ENCODE peak calls at places on chromosome 15, in five cellular contexts. B, Q, E, R and X are unnamed samples.

GRCh38 chr15:48424076-48424475 is 92.8 kb downstream of the DUT start:
- DNase-seq in Q (no peak), E (no peak), B (no peak), R (no peak), X (no peak)

GRCh38 chr15:80679805-80680175 is 15.3 kb upstream of the ABHD17C start:
- DNase-seq in B (no peak), R (no peak), E (no peak), Q (no peak), X (no peak)

GRCh38 chr15:74543583-74543982 is 2.6 kb downstream of the ARID3B start:
- DNase-seq in R (no peak), E (no peak), B (no peak), Q (peak; percentile 28), X (no peak)

GRCh38 chr15:32909431-32909830 is 191.6 kb downstream of the GREM1 start:
- DNase-seq in B (no peak), R (no peak), E (no peak), Q (no peak), X (peak; percentile 21)

GRCh38 chr15:94524565-94524964 is 293.2 kb downstream of the MCTP2 start:
- DNase-seq in E (no peak), Q (no peak), B (no peak), R (no peak), X (no peak)

GRCh38 chr15:58524247-58524646 is 92.5 kb downstream of the LIPC start:
- DNase-seq in R (no peak), B (no peak), E (peak; percentile 10), Q (no peak), X (peak; percentile 50)

GRCh38 chr15:57861805-57862586 is 155.5 kb downstream of the POLR2M start:
- DNase-seq in Q (peak; percentile 23), B (no peak), E (no peak), R (no peak), X (no peak)

GRCh38 chr15:68224546-68225250 is 4.8 kb downstream of the CLN6 start:
- DNase-seq in R (peak; percentile 29), B (peak; percentile 15), Q (no peak), E (no peak), X (peak; percentile 40)

GRCh38 chr15:56732135-56732880 is 1.0 kb downstream of the ZNF280D start:
- DNase-seq in Q (peak; percentile 29), R (no peak), B (peak; percentile 51), E (peak; percentile 11), X (no peak)

GRCh38 chr15:45611305-45611704 is 23.5 kb upstream of the SQOR start:
- DNase-seq in Q (peak; percentile 46), E (peak; percentile 12), B (peak; percentile 32), R (no peak), X (no peak)

GRCh38 chr15:72782274-72782992 is 1.1 kb downstream of the ADPGK start:
- DNase-seq in B (no peak), E (no peak), Q (peak; percentile 41), R (no peak), X (no peak)

GRCh38 chr15:92953569-92953968 is 53.4 kb downstream of the CHD2 start:
- DNase-seq in Q (no peak), R (no peak), E (no peak), B (no peak), X (no peak)

GRCh38 chr15:99442268-99442897 is 123.4 kb upstream of the MEF2A start:
- DNase-seq in B (peak; percentile 31), Q (no peak), R (no peak), E (no peak), X (no peak)

GRCh38 chr15:47186071-47186470 is 531.2 kb upstream of the SEMA6D start:
- DNase-seq in B (no peak), Q (no peak), E (no peak), R (no peak), X (no peak)

GRCh38 chr15:29749365-29750086 is 72.7 kb downstream of the TJP1 start:
- DNase-seq in B (no peak), R (no peak), Q (no peak), E (no peak), X (no peak)

GRCh38 chr15:33146051-33146450 is 48.5 kb downstream of the FMN1 start:
- DNase-seq in Q (no peak), E (no peak), B (no peak), R (no peak), X (no peak)

GRCh38 chr15:81108427-81108826 is 25.6 kb upstream of the CFAP161 start:
- DNase-seq in B (peak; percentile 29), E (no peak), Q (peak; percentile 65), R (no peak), X (no peak)

GRCh38 chr15:33188654-33189257 is 5.8 kb downstream of the FMN1 start:
- DNase-seq in E (no peak), B (no peak), R (no peak), Q (no peak), X (no peak)

GRCh38 chr15:42050484-42051255 is 29.8 kb upstream of the PLA2G4E start:
- DNase-seq in Q (no peak), R (peak; percentile 28), B (no peak), E (no peak), X (no peak)
- TF ChIP-seq GABPA in Q (no peak), R (no peak), B (no peak), E (no peak), X (no peak)

DNA sequence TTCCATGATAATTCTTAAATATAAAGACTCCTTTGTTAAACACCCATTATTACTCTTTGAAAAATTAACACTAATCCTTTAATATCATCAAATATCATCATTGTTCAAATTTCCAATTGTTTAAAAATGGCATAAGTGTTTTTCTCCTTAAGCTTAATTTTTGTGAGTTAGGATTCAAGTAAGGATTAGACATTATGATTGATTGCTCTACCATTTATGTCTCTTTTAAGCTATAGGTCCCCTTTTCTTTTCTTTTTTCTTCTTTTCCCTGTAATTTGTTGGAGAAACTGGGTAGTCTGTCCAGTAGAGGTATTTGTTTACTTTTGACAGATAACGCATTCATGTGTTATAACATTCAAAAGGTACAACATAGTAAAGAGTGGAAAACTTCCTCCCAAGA is 9.1 kb downstream of the ABHD2 start:
- DNase-seq in B (no peak), E (no peak), Q (no peak), R (no peak), X (no peak)
- H3K4me3 ChIP-seq in B (no peak overlapping the region), E (no peak overlapping the region), Q (no peak overlapping the region), R (no peak overlapping the region), X (no peak overlapping the region)

GRCh38 chr15:65824941-65825544 is 33.0 kb upstream of the DENND4A start:
- DNase-seq in Q (no peak), R (no peak), B (no peak), E (no peak), X (peak; percentile 70)
- TF ChIP-seq GABPA in Q (no peak), R (no peak), B (no peak), E (no peak), X (no peak)

GRCh38 chr15:67130166-67130565 is 64.8 kb downstream of the SMAD3 start:
- DNase-seq in R (no peak), Q (no peak), B (no peak), E (no peak), X (no peak)
- H3K4me3 ChIP-seq in R (no peak overlapping the region), Q (no peak overlapping the region), B (no peak overlapping the region), E (no peak overlapping the region), X (no peak overlapping the region)

DNA sequence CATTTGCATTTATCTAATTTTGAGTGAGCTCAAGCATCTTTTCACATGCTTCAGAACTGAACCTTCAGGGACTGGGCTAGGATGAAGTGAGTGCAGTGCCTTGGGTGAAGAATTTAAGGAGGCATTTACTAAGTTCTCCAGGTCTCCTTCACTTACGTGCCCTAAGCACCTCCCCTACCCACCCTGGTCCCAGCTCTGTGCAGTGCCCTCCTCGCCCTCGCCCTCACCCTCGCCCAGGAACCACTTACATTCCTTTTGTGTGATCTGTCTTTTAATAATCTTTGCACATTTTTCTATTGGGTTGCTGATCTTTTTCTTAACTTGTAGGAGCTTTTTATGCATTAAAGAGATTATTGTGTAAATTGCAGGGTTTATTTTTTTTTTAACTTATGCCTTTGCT is 322.6 kb downstream of the THSD4 start:
- DNase-seq in E (no peak), R (no peak), B (no peak), Q (no peak), X (no peak)
- TF ChIP-seq GABPA in E (no peak), R (no peak), B (no peak), Q (no peak), X (no peak)

GRCh38 chr15:91855241-91855640 is 1.7 kb downstream of the SLCO3A1 start:
- DNase-seq in Q (no peak), B (no peak), R (no peak), E (no peak), X (no peak)
- H3K4me3 ChIP-seq in Q (no peak overlapping the region), B (peak overlapping the region; percentile 80), R (peak overlapping the region; percentile 2), E (no peak overlapping the region), X (peak overlapping the region; percentile 66)